ENCODE peak calls at places on chromosomes 2 and 18, in six cellular contexts. H is IMR-90, X is mesenchymal stem cell, Y is neuronal stem cell, F is H1, E is trophoblast cell. K is an unnamed sample.

GRCh38 chr2:239114616-239115265 is 266.9 kb downstream of the TWIST2 start:
- DNase-seq in F (no peak), E (no peak), X (peak; percentile 6), Y (no peak), H (no peak), K (no peak)

GRCh38 chr2:122748552-122749011 is 993.1 kb downstream of the TSN start:
- DNase-seq in Y (no peak), H (no peak), X (peak; percentile 75), E (no peak), F (peak; percentile 3), K (peak; percentile 36)

GRCh38 chr2:166727105-166727504 is 161.2 kb upstream of the XIRP2 start:
- DNase-seq in Y (no peak), F (no peak), E (no peak), X (no peak), H (no peak), K (no peak)

GRCh38 chr2:165637396-165637795 is 156.7 kb downstream of the GALNT3 start:
- DNase-seq in F (no peak), Y (no peak), E (no peak), H (no peak), X (no peak), K (no peak)

GRCh38 chr2:165539985-165540384 is 70.5 kb downstream of the CSRNP3 start:
- DNase-seq in Y (no peak), F (no peak), H (no peak), X (no peak), E (no peak), K (no peak)

GRCh38 chr2:73925853-73926492 is 707 bp upstream of the DGUOK start:
- DNase-seq in Y (no peak), F (no peak), X (no peak), E (peak; percentile 29), H (no peak), K (peak; percentile 36)

GRCh38 chr18:76406791-76407190 is 88.3 kb downstream of the ZNF516 start:
- DNase-seq in F (no peak), X (no peak), Y (no peak), E (no peak), H (no peak), K (peak; percentile 19)

GRCh38 chr18:50155406-50155805 is 39.5 kb downstream of the MYO5B start:
- DNase-seq in F (no peak), Y (no peak), H (no peak), X (no peak), E (no peak), K (no peak)

GRCh38 chr18:2337552-2338141 is 233.7 kb downstream of the METTL4 start:
- DNase-seq in F (no peak), Y (no peak), H (peak; percentile 50), X (peak; percentile 18), E (peak; percentile 22), K (no peak)

GRCh38 chr2:82143343-82143742 is 1838.8 kb upstream of the LRRTM1 start:
- DNase-seq in E (no peak), H (no peak), X (no peak), F (no peak), Y (no peak), K (no peak)

DNA sequence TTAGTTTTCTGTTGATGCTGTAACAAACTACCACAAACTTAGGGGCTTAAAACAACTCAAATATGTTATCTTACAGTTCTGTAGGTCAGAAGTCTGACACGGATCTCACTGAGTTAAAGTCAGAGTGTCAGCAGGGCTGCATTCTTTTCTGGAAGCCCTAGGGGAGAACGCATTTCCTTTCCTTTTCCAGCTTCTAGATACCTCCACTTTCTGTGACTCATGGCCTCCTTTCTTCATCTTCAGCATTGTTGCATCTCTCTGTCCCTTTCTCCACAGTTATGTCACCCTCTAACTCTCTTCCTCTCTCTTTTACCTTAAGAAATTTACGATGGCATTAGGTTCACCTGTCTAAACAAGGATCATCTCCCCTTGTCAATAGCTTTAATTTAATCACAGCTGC is 13.3 kb upstream of the PPP4R1 start:
- DNase-seq in F (no peak), X (peak; percentile 77), E (peak; percentile 87), Y (no peak), H (peak; percentile 65), K (no peak)
- H4K91ac ChIP-seq in F (no peak overlapping the region), X (no peak overlapping the region), E (no peak overlapping the region), Y (no peak overlapping the region), H (no peak overlapping the region), K (no peak overlapping the region)

DNA sequence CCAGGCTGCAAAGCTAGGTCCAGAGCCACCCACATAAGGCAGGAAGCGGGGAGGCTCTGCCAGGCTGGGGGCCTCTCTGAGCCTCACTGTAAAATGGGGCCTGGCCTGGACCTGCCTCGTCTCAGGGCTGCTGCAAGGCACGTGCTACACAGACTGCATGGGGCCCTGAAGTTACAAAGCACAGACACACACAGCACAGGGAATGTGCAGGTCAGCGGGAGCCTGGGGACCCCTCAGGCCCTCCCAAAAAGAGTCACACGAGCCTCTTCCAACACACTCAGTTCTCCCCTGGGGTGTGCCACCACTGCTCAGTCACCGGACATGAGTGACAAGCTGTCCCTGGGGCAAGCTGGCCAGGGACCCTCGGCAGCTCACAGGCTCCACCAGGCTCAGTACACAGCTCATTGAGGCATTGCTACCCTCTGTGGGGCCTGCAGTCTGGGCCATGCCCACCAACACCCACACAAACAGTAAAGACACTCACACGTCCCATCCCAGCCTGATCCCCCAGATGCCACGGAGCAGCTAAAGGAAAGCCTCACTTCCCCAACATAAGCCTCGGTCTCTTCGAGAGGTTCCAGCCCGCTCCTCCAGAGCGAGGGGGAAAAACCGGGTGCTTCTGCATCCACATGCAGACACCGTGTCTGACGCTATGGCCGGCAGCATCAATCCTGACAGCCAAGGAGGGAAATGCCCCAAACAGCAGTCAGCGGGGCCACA is 33.7 kb downstream of the BOK start:
- DNase-seq in F (no peak), Y (no peak), X (no peak), H (no peak), E (no peak), K (no peak)
- H4K91ac ChIP-seq in F (no peak overlapping the region), Y (no peak overlapping the region), X (no peak overlapping the region), H (no peak overlapping the region), E (no peak overlapping the region), K (no peak overlapping the region)

DNA sequence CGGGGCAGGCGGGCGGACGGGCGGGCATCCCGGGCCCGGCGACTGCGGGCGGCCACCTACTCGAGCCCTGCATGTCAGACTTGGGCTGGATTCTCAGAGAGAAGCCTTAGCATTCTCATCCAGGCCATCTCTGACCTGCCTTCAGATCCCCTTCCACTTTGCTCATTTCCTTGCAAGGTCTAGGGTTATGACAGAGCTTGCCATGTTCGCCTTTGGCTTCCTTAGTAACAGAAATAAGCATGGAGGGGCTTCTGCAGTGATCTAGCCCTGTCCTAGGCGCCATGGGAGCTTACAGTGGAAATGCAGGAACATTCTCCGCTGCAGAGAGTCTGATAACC is 610 bp upstream of the ACVR1 start:
- DNase-seq in H (peak; percentile 11), X (no peak), Y (no peak), E (no peak), F (no peak), K (no peak)
- H4K91ac ChIP-seq in H (peak overlapping the region; percentile 66), X (no peak overlapping the region), Y (no peak overlapping the region), E (peak overlapping the region; percentile 98), F (no peak overlapping the region), K (no peak overlapping the region)

GRCh38 chr2:21006423-21007128 is 37.3 kb downstream of the APOB start:
- DNase-seq in H (no peak), E (no peak), X (no peak), Y (no peak), F (no peak), K (no peak)
- H4K91ac ChIP-seq in H (no peak overlapping the region), E (no peak overlapping the region), X (no peak overlapping the region), Y (no peak overlapping the region), F (no peak overlapping the region), K (no peak overlapping the region)

DNA sequence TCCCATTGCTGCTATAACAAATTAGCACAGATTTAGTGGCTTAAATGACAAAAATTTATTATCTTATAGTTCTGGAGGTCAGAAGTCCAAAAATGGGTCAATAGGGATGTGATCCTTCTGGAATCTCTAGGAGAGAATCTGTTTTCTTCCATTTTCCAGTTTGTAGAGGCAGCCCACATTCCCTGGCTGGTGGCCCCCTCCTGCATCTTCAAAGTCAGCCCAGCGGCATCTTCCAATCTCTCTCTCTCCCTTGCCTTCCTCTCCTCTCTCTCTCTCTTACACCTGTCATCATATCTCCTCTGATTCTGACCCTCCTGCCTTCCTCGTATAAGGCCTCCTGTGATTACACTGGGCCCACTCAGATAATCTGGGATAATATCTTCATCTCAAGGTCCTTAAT is 3.9 kb upstream of the AGAP1 start:
- DNase-seq in X (no peak), H (no peak), E (no peak), Y (no peak), F (no peak), K (no peak)
- H4K91ac ChIP-seq in X (no peak overlapping the region), H (no peak overlapping the region), E (no peak overlapping the region), Y (no peak overlapping the region), F (no peak overlapping the region), K (no peak overlapping the region)

GRCh38 chr2:241857572-241858121 is 1.0 kb downstream of the PDCD1 start:
- DNase-seq in H (no peak), X (no peak), E (no peak), Y (no peak), F (no peak), K (no peak)

GRCh38 chr2:241859436-241860183 is 916 bp upstream of the PDCD1 start:
- DNase-seq in Y (no peak), F (no peak), E (no peak), H (peak; percentile 36), X (no peak), K (no peak)

GRCh38 chr2:241860184-241861078 is 1.7 kb upstream of the PDCD1 start:
- DNase-seq in E (no peak), F (no peak), H (no peak), X (no peak), Y (no peak), K (no peak)

GRCh38 chr2:241858206-241859016 is at the start of gene PDCD1:
- DNase-seq in E (no peak), Y (no peak), F (no peak), X (no peak), H (no peak), K (peak; percentile 73)

GRCh38 chr2:241859017-241859435 is 332 bp upstream of the PDCD1 start:
- DNase-seq in F (no peak), E (no peak), H (no peak), X (no peak), Y (no peak), K (no peak)
- H4K91ac ChIP-seq in F (peak overlapping the region; percentile 65), E (no peak overlapping the region), H (no peak overlapping the region), X (no peak overlapping the region), Y (no peak overlapping the region), K (no peak overlapping the region)

GRCh38 chr2:96940026-96940601 is 46.3 kb downstream of the FAM178B start:
- DNase-seq in F (no peak), E (no peak), X (no peak), H (no peak), Y (no peak), K (no peak)
- H4K91ac ChIP-seq in F (no peak overlapping the region), E (no peak overlapping the region), X (no peak overlapping the region), H (no peak overlapping the region), Y (peak overlapping the region; percentile 92), K (no peak overlapping the region)

GRCh38 chr2:20514596-20515269 is 67.9 kb downstream of the RHOB start:
- DNase-seq in F (no peak), Y (no peak), H (peak; percentile 98), X (peak; percentile 97), E (peak; percentile 92), K (peak; percentile 33)
- H4K91ac ChIP-seq in F (no peak overlapping the region), Y (no peak overlapping the region), H (peak overlapping the region; percentile 98), X (peak overlapping the region; percentile 35), E (peak overlapping the region; percentile 29), K (no peak overlapping the region)

DNA sequence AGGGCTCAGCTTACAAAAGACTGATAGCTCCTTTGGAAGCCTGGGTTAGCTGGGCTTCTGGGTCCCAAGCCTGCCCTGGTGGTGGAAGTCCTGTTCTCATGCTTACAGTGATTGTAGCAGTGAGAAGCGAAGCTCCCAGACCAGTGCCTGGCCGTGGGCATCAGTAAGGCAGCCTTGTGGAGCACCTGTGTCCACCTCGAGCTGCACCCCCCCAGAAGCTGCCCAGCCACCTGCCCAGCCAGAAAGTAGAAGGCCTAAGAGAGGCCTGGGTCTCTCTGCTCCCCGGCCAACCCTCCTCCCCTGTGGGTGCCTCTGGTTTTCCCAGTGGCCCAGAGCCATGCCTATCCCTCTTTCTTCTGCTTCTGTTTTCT is 10.5 kb downstream of the GLI2 start:
- DNase-seq in F (no peak), X (no peak), E (no peak), Y (no peak), H (no peak), K (peak; percentile 25)
- H4K91ac ChIP-seq in F (no peak overlapping the region), X (peak overlapping the region; percentile 28), E (no peak overlapping the region), Y (no peak overlapping the region), H (no peak overlapping the region), K (no peak overlapping the region)

K was measured in H9.